ENCODE peak calls at places on chromosomes 12 and 14, in eight cellular contexts. E is breast epithelium; N is cardiac muscle cell; U is WTC11; S is esophagus squamous epithelium; O is CD4-positive, alpha-beta T cell; H is endodermal cell; Q is AG10803. Y is an unnamed sample.

GRCh38 chr14:89748004-89748403 is 206.5 kb downstream of the EFCAB11 start:
- DNase-seq in E (no peak), N (no peak), U (no peak), S (no peak), O (no peak), H (no peak), Q (no peak), Y (no peak)

GRCh38 chr12:116183741-116184141 is 93.8 kb downstream of the MED13L start:
- DNase-seq in E (no peak), N (peak), U (no peak), S (no peak), O (no peak), H (no peak), Q (no peak), Y (peak)

GRCh38 chr12:4454315-4454860 is 8.8 kb upstream of the FGF6 start:
- DNase-seq in E (no peak), N (no peak), U (no peak), S (no peak), O (no peak), H (peak), Q (no peak), Y (no peak)

GRCh38 chr14:49303952-49304516 is 282.1 kb downstream of the RPS29 start:
- DNase-seq in E (no peak), N (peak), U (peak), S (no peak), O (no peak), H (peak), Q (peak), Y (peak)

GRCh38 chr12:92582888-92583287 is 119.9 kb upstream of the PLEKHG7 start:
- DNase-seq in E (no peak), N (no peak), U (no peak), S (no peak), O (no peak), H (no peak), Q (no peak), Y (peak)

GRCh38 chr12:113954547-113954946 is 11.6 kb downstream of the RBM19 start:
- DNase-seq in E (no peak), N (no peak), U (no peak), S (no peak), O (no peak), H (no peak), Q (no peak), Y (no peak)

GRCh38 chr14:59422069-59422881 is 42.9 kb downstream of the GPR135 start:
- DNase-seq in E (no peak), N (no peak), U (no peak), S (no peak), O (no peak), H (no peak), Q (no peak), Y (peak)

GRCh38 chr12:90959538-90960139 is 4.7 kb upstream of the CCER1 start:
- DNase-seq in E (no peak), N (peak), U (no peak), S (no peak), O (no peak), H (no peak), Q (peak), Y (peak)

GRCh38 chr12:31820832-31821231 is 92.0 kb upstream of the AMN1 start:
- DNase-seq in E (no peak), N (no peak), U (no peak), S (no peak), O (no peak), H (no peak), Q (no peak), Y (no peak)

GRCh38 chr12:57192920-57193319 is 23.7 kb upstream of the NXPH4 start:
- DNase-seq in E (no peak), N (no peak), U (no peak), S (no peak), O (no peak), H (no peak), Q (no peak), Y (no peak)

GRCh38 chr14:28375295-28375694 is 391.3 kb upstream of the FOXG1 start:
- DNase-seq in E (no peak), N (peak), U (peak), S (no peak), O (no peak), H (peak), Q (no peak), Y (peak)

GRCh38 chr12:64082866-64083268 is 139.2 kb downstream of the KICS2 start:
- DNase-seq in E (no peak), N (no peak), U (no peak), S (no peak), O (no peak), H (no peak), Q (no peak), Y (no peak)

GRCh38 chr14:103126873-103127304 is 3.6 kb downstream of the TNFAIP2 start:
- DNase-seq in E (no peak), N (peak), U (peak), S (no peak), O (no peak), H (peak), Q (no peak), Y (no peak)

GRCh38 chr12:94170690-94171594 is 22.6 kb downstream of the PLXNC1 start:
- DNase-seq in E (no peak), N (no peak), U (peak), S (no peak), O (no peak), H (no peak), Q (no peak), Y (no peak)

GRCh38 chr12:80815351-80815750 is 98.6 kb downstream of the MYF5 start:
- DNase-seq in E (no peak), N (no peak), U (no peak), S (no peak), O (no peak), H (no peak), Q (no peak), Y (no peak)

GRCh38 chr12:127381043-127381668 is 885.8 kb upstream of the TMEM132C start:
- DNase-seq in E (no peak), N (peak), U (peak), S (no peak), O (peak), H (peak), Q (peak), Y (peak)

GRCh38 chr14:70955543-70956480 is 48.6 kb downstream of the PCNX1 start:
- DNase-seq in E (no peak), N (peak), U (no peak), S (no peak), O (peak), H (no peak), Q (peak), Y (peak)

GRCh38 chr12:124921200-124922008 is 7.0 kb upstream of the UBC start:
- DNase-seq in E (peak), N (peak), U (peak), S (no peak), O (peak), H (peak), Q (peak), Y (peak)

GRCh38 chr14:105377555-105378182 is 20.7 kb upstream of the TEX22 start:
- DNase-seq in E (no peak), N (no peak), U (peak), S (no peak), O (no peak), H (peak), Q (no peak), Y (no peak)

GRCh38 chr14:58572092-58572853 is 65.5 kb upstream of the DACT1 start:
- DNase-seq in E (no peak), N (peak), U (no peak), S (no peak), O (peak), H (no peak), Q (peak), Y (peak)

GRCh38 chr14:99604766-99605298 is 825 bp upstream of the CCDC85C start:
- DNase-seq in E (no peak), N (peak), U (peak), S (no peak), O (peak), H (no peak), Q (peak), Y (peak)

GRCh38 chr14:29851397-29851796 is 76.2 kb downstream of the PRKD1 start:
- DNase-seq in E (no peak), N (peak), U (no peak), S (no peak), O (no peak), H (no peak), Q (peak), Y (no peak)

DNA sequence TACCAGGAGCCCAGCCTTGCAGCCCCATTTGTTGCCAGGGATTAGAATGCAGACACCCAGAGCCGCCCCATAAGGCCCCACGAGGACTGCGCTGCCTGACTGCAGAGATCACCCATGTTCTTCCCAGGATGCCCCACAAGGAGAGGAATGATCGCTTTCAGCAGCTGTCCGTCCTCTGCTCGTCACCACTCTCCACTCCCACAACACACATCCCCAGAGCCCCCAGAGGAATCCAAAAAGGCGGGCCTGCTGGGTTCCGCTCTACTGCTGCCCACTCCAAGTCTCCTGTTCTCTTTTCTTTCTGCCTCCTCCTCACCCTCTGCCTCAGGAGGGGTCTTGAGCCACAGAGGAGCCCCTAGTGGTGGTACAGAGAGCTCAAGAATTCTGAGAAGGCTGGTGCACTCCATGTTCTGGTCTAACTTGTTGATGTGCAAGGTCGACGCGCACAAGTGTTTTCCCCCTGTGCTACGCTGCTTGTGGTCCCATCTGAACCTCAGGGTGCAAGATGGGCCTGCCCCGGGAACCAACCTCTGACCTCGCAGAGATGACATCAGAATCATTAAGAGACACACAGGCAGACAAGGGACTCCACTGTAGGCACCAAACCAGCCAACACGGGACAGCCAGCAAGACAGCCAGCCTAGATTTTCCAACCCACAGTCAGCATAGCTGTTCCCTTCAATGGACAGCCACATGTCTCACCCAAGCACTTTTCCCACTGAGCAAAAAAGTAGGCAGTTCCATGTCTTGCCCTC is 30.0 kb downstream of the PXN start:
- DNase-seq in E (no peak), N (no peak), U (peak), S (no peak), O (no peak), H (peak), Q (no peak), Y (no peak)
- TF ChIP-seq CTCF in E (no peak), N (peak), U (no peak), S (no peak), O (no peak), H (peak), Q (peak), Y (peak)

DNA sequence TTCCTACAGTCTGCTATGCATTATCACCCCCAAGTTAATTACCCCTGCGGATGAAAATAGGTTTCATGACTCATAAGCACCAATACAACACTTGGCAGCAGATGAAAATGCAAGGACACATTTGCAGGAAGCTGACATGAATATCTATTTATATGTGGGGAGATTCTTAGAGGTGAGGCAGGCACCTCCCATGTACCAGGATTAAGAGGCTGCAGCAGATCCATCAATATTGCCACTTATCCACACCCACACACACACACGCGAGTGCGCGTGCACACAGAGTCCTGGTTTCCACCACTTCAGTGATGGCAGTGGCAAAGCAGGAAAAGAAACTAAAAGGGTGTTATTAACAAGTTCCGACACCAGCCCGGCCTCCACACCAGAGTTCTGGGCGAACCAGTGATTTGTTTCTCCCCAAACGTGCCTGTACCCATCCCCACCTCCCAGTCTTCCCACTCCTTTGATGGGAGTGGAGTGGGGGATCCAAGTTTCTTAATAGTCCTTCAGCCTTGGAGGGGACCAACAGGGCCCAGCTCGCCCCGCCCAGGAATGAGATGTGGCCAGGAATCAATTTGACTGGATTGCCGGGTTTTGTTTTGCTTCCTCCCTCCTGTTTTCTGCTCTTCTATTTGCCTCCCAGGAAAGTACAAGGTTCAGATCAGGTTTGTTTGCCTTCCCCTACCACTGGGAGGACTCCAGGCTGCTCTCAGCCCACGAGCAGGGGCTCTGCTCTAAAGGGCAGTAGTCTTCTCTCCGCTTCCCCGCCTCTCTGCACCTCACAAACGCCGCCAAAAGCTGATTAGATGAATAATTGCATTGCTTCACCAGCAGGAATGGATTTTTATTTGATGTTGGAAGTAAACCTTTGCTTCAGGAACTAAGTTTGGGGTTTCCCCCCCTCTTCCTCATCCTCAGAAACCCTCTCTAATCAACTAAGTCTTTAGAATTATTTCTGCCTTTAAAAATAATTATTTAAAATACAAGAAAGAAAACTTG is 5.2 kb downstream of the IRF2BPL start:
- DNase-seq in E (no peak), N (peak), U (peak), S (no peak), O (no peak), H (peak), Q (peak), Y (peak)
- TF ChIP-seq CTCF in E (no peak), N (peak), U (no peak), S (peak), O (no peak), H (peak), Q (peak), Y (peak)

GRCh38 chr14:21070083-21070609 is at the start of gene ARHGEF40:
- DNase-seq in E (no peak), N (peak), U (peak), S (no peak), O (no peak), H (peak), Q (peak), Y (peak)

GRCh38 chr14:21063479-21063878 is 5.9 kb downstream of the RNASE8 start:
- DNase-seq in E (no peak), N (peak), U (no peak), S (no peak), O (no peak), H (no peak), Q (peak), Y (peak)

GRCh38 chr14:21068521-21069387 is 1.4 kb upstream of the ARHGEF40 start:
- DNase-seq in E (no peak), N (peak), U (peak), S (no peak), O (peak), H (peak), Q (peak), Y (peak)

GRCh38 chr14:21069388-21070082 is 569 bp upstream of the ARHGEF40 start:
- DNase-seq in E (no peak), N (peak), U (peak), S (no peak), O (no peak), H (peak), Q (peak), Y (peak)

GRCh38 chr14:21066882-21067502 is 3.1 kb upstream of the ARHGEF40 start:
- DNase-seq in E (no peak), N (no peak), U (no peak), S (no peak), O (no peak), H (no peak), Q (no peak), Y (no peak)
- TF ChIP-seq CTCF in E (no peak), N (peak), U (no peak), S (no peak), O (peak), H (peak), Q (peak), Y (peak)

GRCh38 chr12:3084742-3085141 is 7.6 kb downstream of the TSPAN9 start:
- DNase-seq in E (no peak), N (no peak), U (peak), S (no peak), O (no peak), H (peak), Q (no peak), Y (no peak)
- TF ChIP-seq CTCF in E (no peak), N (no peak), U (no peak), S (no peak), O (no peak), H (peak), Q (no peak), Y (no peak)

GRCh38 chr14:22598099-22598895 is at the start of gene ABHD4:
- DNase-seq in E (peak), N (peak), U (peak), S (no peak), O (peak), H (peak), Q (peak), Y (peak)
- TF ChIP-seq CTCF in E (no peak), N (no peak), U (no peak), S (no peak), O (no peak), H (no peak), Q (no peak), Y (no peak)

DNA sequence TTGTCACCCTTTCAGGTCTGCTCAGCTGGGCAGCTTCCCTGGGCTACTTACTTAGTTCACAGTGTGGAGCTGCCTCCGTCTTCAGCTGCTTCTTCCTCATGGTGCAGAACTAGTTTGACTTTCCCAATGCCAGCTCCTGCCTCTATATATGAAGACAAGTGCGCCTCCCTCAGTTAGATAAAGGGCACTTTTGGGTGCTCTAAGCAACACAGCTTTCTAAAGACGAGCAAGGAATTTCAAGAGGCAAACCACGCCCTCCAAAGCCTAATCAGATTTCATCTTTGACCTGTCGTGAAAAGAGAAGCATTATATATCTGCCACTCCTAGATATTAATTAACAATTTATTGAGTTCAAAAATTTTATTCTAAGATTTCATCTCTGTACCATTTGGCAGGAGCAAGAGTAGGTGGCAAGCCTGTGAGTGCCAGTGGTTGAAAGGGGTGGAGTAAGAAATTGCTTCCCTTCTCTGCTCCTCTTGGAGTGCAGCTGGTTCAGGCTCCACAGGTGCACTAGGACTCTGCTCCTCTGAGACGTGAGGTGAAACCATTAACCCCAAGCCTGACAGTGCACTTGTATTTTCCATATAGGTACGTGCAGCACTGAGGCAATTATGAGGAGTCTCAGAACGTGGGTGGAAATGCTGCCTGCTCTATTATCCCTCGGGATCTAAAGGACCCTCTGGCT is 2.1 kb upstream of the SLC11A2 start:
- DNase-seq in E (no peak), N (peak), U (no peak), S (no peak), O (no peak), H (peak), Q (peak), Y (peak)
- TF ChIP-seq CTCF in E (peak), N (peak), U (no peak), S (peak), O (peak), H (peak), Q (peak), Y (peak)

DNA sequence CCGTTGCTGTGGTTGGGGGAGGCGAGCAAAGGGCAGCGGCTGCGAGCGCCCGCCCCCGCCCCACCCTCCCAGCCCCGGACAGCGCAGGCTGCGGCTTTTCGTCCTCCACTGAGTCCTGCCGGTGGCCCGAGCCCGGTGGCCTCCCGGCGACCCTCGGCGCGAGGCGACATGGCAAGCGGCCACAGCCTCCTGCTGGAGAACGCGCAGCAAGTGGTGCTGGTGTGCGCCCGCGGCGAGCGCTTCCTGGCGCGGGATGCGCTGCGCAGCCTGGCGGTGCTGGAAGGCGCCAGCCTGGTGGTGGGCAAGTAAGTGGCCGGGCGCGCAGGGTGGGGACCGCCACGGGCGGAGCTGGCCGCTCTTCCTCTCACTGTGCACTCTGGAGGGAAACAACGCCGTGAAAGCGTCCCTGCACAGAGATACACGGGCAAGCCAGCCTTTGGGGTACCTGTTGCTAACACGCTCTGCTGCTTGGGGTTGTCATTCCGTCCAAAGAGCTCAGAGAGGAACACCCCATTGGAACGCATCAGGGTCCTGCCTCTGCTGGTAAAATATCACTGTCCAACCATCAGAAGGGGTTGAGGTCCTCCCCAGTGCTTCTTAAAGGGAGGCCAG is at the start of gene AMDHD1:
- DNase-seq in E (no peak), N (peak), U (peak), S (no peak), O (peak), H (peak), Q (peak), Y (peak)
- TF ChIP-seq CTCF in E (no peak), N (peak), U (no peak), S (no peak), O (peak), H (peak), Q (peak), Y (peak)